ENCODE peak calls at places on chromosome 21, in seven cellular contexts. O, V, B, X, N, Y and P are unnamed samples.

GRCh38 chr21:40454057-40454456 is 392.9 kb downstream of the DSCAM start:
- DNase-seq in B (no peak), X (no peak), V (no peak), O (no peak), Y (no peak), N (no peak), P (no peak)

GRCh38 chr21:38814126-38815059 is 8.7 kb downstream of the ETS2 start:
- DNase-seq in V (no peak), B (no peak), O (no peak), X (no peak), Y (no peak), N (no peak), P (peak; percentile 67)

GRCh38 chr21:38985423-38986378 is 180.0 kb downstream of the ETS2 start:
- DNase-seq in V (no peak), N (peak; percentile 85), X (peak; percentile 98), O (no peak), B (peak; percentile 67), Y (no peak), P (peak; percentile 81)

GRCh38 chr21:39976805-39977204 is 109.6 kb downstream of the PCP4 start:
- DNase-seq in Y (no peak), O (no peak), B (no peak), X (no peak), N (no peak), V (no peak), P (no peak)

GRCh38 chr21:35940074-35940927 is 120.0 kb downstream of the SETD4 start:
- DNase-seq in X (peak; percentile 87), Y (no peak), V (no peak), N (peak; percentile 28), B (no peak), O (no peak), P (no peak)

GRCh38 chr21:46168659-46169386 is 13.4 kb upstream of the FTCD start:
- DNase-seq in N (peak; percentile 9), O (no peak), Y (no peak), X (no peak), B (no peak), V (no peak), P (peak; percentile 58)

GRCh38 chr21:26070822-26071425 is 99.6 kb downstream of the APP start:
- DNase-seq in N (no peak), Y (no peak), B (peak; percentile 64), V (no peak), X (peak; percentile 66), O (no peak), P (no peak)

GRCh38 chr21:14541840-14542495 is 4.1 kb downstream of the SAMSN1 start:
- DNase-seq in Y (no peak), O (no peak), B (no peak), X (no peak), N (no peak), V (no peak), P (no peak)

GRCh38 chr21:33374874-33375644 is 28.2 kb upstream of the IFNGR2 start:
- DNase-seq in V (no peak), X (no peak), O (no peak), N (no peak), Y (no peak), B (no peak), P (no peak)

GRCh38 chr21:46428987-46429710 is 29.5 kb upstream of the DIP2A start:
- DNase-seq in B (peak; percentile 33), Y (no peak), V (no peak), N (no peak), X (no peak), O (no peak), P (no peak)

GRCh38 chr21:39096754-39097153 is 86.5 kb downstream of the PSMG1 start:
- DNase-seq in B (no peak), Y (no peak), V (no peak), O (no peak), X (no peak), N (no peak), P (no peak)

GRCh38 chr21:25560151-25560783 is 47.0 kb downstream of the MRPL39 start:
- DNase-seq in Y (no peak), N (no peak), O (no peak), B (peak; percentile 56), V (no peak), X (peak; percentile 34), P (no peak)

GRCh38 chr21:39215078-39215477 is 31.8 kb upstream of the PSMG1 start:
- DNase-seq in X (no peak), O (no peak), B (no peak), Y (no peak), N (no peak), V (no peak), P (no peak)

GRCh38 chr21:23131177-23131576 is 2133.0 kb downstream of the NCAM2 start:
- DNase-seq in N (no peak), B (no peak), X (no peak), O (no peak), Y (no peak), V (no peak), P (no peak)

DNA sequence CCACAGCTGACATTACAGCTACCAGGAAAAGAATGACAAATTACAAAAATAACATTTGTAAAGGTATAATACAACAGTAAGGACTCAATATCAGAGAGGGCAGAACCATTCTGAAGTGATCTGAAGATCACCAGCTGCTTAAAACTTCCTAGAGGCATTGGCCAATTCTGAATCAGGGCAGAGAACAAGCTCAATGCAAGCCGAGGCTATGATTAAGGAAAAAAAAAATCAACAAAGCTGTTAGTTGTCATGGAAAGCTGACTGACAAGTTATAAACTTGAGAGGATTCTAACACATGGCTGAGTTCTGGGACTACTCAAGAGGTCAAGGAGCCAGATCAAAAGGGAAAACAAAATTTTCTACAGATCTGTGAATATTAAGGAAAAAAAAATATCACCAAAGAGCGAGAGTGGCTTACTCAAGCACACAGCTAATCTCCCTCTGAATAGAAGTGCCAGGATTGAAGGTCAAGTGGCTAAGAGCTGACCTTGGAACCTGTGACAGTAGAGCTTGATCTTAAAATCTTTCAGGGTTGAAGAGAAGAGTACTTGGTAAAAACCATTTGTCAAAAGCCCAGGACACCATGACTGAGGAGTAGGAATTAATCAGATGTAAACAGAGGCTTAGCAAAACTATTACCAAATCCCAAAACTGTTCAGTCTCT is 383.4 kb downstream of the USP25 start:
- DNase-seq in N (no peak), X (peak; percentile 29), O (no peak), B (no peak), Y (no peak), V (no peak), P (no peak)
- H3K27ac ChIP-seq in N (no peak overlapping the region), X (no peak overlapping the region), O (no peak overlapping the region), B (no peak overlapping the region), Y (no peak overlapping the region), V (peak overlapping the region; percentile 14), P (no peak overlapping the region)

GRCh38 chr21:44349416-44349846 is 4.0 kb upstream of the TRPM2 start:
- DNase-seq in V (no peak), X (no peak), B (no peak), O (no peak), Y (no peak), N (no peak), P (no peak)

GRCh38 chr21:44344541-44345183 is 5.5 kb upstream of the CFAP410 start:
- DNase-seq in O (no peak), V (no peak), N (no peak), B (no peak), X (no peak), Y (no peak), P (peak; percentile 67)

GRCh38 chr21:44347911-44348451 is 5.4 kb upstream of the TRPM2 start:
- DNase-seq in V (no peak), N (no peak), X (no peak), Y (no peak), O (no peak), B (peak; percentile 79), P (no peak)

GRCh38 chr21:44348861-44349260 is 4.6 kb upstream of the TRPM2 start:
- DNase-seq in N (no peak), V (no peak), X (no peak), B (no peak), O (no peak), Y (no peak), P (no peak)

DNA sequence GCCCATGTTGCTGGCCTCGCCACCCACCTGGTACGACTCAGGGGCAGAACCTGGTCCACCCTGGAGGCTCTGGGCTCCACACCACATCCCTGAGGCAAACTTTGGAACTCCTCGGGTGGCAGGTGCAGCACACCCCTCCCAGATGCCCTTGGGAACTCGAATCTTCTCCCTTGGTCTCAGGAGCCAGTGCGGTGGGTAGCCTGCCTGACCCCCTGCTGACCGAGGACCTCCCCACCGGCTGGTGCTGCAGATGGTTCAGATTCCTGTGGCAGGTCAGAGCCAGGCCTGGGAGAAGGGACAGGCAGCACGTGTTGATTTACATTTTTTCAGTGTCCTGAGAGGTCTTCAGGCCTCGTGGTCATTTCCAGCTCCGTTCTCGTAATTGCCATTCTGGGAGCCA is 6.3 kb upstream of the CFAP410 start:
- DNase-seq in X (no peak), O (no peak), N (no peak), V (no peak), Y (no peak), B (no peak), P (no peak)
- H3K4me3 ChIP-seq in X (no peak overlapping the region), O (no peak overlapping the region), N (no peak overlapping the region), V (no peak overlapping the region), Y (no peak overlapping the region), B (no peak overlapping the region), P (no peak overlapping the region)

GRCh38 chr21:37396855-37397254 is 30.3 kb downstream of the DYRK1A start:
- DNase-seq in V (no peak), Y (no peak), X (no peak), N (no peak), O (no peak), B (no peak), P (no peak)
- TF ChIP-seq CTCF in V (no peak), Y (no peak), X (no peak), N (no peak), O (no peak), B (no peak), P (no peak)

GRCh38 chr21:32368386-32368785 is 24.4 kb downstream of the URB1 start:
- DNase-seq in B (no peak), V (no peak), N (no peak), X (peak; percentile 56), Y (no peak), O (no peak), P (no peak)

GRCh38 chr21:32367158-32367557 is 25.7 kb downstream of the URB1 start:
- DNase-seq in Y (no peak), B (no peak), N (no peak), V (no peak), X (peak; percentile 34), O (no peak), P (no peak)

GRCh38 chr21:32372755-32373154 is 20.1 kb downstream of the URB1 start:
- DNase-seq in V (no peak), X (peak; percentile 77), N (no peak), Y (no peak), B (no peak), O (no peak), P (no peak)

GRCh38 chr21:32371913-32372314 is 20.9 kb downstream of the URB1 start:
- DNase-seq in O (no peak), Y (no peak), X (peak; percentile 90), N (no peak), V (no peak), B (no peak), P (no peak)

DNA sequence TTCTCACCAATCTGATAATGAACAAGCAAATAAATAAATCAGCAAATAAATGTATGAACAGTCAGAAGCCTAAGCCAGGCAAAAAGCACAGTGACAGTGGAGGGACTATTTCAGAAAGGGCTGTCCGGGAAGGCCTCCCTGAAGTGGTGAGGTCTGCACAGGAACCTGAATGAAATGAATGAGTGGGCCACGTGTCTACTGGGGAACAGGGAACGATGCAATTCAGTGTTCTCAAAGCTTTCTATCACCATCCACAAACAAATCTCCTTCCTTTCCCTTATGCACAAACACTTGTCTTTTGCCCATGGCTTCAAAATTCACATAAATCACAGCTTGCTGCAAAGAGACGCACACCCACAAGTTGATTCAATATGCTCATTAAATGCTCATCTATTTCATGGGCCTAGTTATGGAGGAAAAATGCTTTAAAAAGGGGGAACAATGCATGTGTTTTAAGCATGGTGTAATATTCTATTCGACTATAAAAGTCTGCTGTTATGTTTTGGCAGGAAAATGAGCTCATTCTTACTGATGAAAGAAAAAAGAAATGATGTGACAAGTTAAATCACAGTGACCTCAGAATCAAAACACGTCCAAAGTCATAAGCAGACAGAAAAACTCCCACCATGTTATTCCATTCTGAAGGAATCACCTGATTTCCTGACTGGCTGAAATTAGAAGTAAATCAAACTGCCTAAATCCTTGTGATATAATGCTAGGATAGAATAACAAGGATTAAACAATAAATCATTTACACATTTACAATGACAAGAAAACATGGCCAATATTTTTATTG is 21.6 kb downstream of the URB1 start:
- DNase-seq in N (no peak), O (no peak), X (peak; percentile 54), B (no peak), Y (no peak), V (no peak), P (no peak)
- H3K27ac ChIP-seq in N (peak overlapping the region; percentile 15), O (no peak overlapping the region), X (peak overlapping the region; percentile 42), B (peak overlapping the region; percentile 77), Y (no peak overlapping the region), V (peak overlapping the region; percentile 93), P (no peak overlapping the region)